ENCODE peak calls at places on chromosomes 2 and 18, in four cellular contexts. H is non-pigmented ciliary epithelial cell; B is stimulated activated CD4-positive, alpha-beta T cell treated with anti-CD3 and anti-CD28 coated beads, Interleukin-1b, Interleukin-23, amount 100 ng/mL, for 24 hours; J is activated T-cell treated with anti-CD3 and anti-CD28 coated beads for 4 hours. R is an unnamed sample.

GRCh38 chr2:236600892-236601291 is 31.3 kb downstream of the ACKR3 start:
- DNase-seq in H (no peak), B (no peak), J (no peak), R (no peak)

GRCh38 chr2:240994161-240994896 is 4.1 kb upstream of the SNED1 start:
- DNase-seq in H (no peak), B (no peak), J (no peak), R (no peak)

GRCh38 chr2:31151501-31151900 is 13.3 kb upstream of the GALNT14 start:
- DNase-seq in H (no peak), B (no peak), J (no peak), R (no peak)

GRCh38 chr2:120275617-120276400 is 23.2 kb downstream of the RALB start:
- DNase-seq in H (no peak), B (no peak), J (no peak), R (no peak)

GRCh38 chr2:221674446-221674845 is 102.3 kb upstream of the EPHA4 start:
- DNase-seq in H (no peak), B (no peak), J (no peak), R (no peak)

GRCh38 chr2:120901213-120901612 is 165.5 kb downstream of the GLI2 start:
- DNase-seq in H (no peak), B (no peak), J (no peak), R (peak)

GRCh38 chr2:8515390-8515761 is 166.5 kb upstream of the ID2 start:
- DNase-seq in H (no peak), B (peak), J (peak), R (no peak)

GRCh38 chr2:100741880-100742814 is 77.8 kb upstream of the NPAS2 start:
- DNase-seq in H (peak), B (no peak), J (no peak), R (no peak)

GRCh38 chr2:27316655-27317412 is 6.1 kb downstream of the MPV17 start:
- DNase-seq in H (no peak), B (no peak), J (no peak), R (no peak)

GRCh38 chr2:132656213-132656612 is 13.8 kb downstream of the LYPD1 start:
- DNase-seq in H (no peak), B (no peak), J (no peak), R (no peak)

GRCh38 chr18:59060540-59060939 is 79.1 kb upstream of the SEC11C start:
- DNase-seq in H (no peak), B (no peak), J (no peak), R (no peak)

GRCh38 chr18:64791211-64791610 is 642.3 kb upstream of the LINC00305 start:
- DNase-seq in H (no peak), B (no peak), J (no peak), R (no peak)

GRCh38 chr18:8771930-8772329 is 66.6 kb downstream of the MTCL1 start:
- DNase-seq in H (no peak), B (no peak), J (no peak), R (no peak)

GRCh38 chr2:38202713-38203454 is 126.9 kb upstream of the CYP1B1 start:
- DNase-seq in H (no peak), B (no peak), J (no peak), R (no peak)

GRCh38 chr2:143121079-143121478 is 8.1 kb upstream of the ARHGAP15 start:
- DNase-seq in H (no peak), B (no peak), J (no peak), R (no peak)

GRCh38 chr18:5646739-5647138 is 102.9 kb upstream of the EPB41L3 start:
- DNase-seq in H (no peak), B (no peak), J (no peak), R (no peak)

GRCh38 chr2:148978736-148979135 is 59.8 kb upstream of the LYPD6B start:
- DNase-seq in H (peak), B (no peak), J (no peak), R (no peak)

GRCh38 chr2:43220229-43220981 is 6.0 kb downstream of the ZFP36L2 start:
- DNase-seq in H (no peak), B (no peak), J (no peak), R (no peak)

GRCh38 chr2:172012688-172013358 is 13.1 kb downstream of the METAP1D start:
- DNase-seq in H (no peak), B (no peak), J (no peak), R (no peak)

GRCh38 chr2:36670881-36671595 is 25.5 kb upstream of the VIT start:
- DNase-seq in H (no peak), B (no peak), J (no peak), R (no peak)

GRCh38 chr2:68319397-68320117 is at the start of gene CNRIP1:
- DNase-seq in H (peak), B (no peak), J (no peak), R (peak)

GRCh38 chr2:201680743-201681142 is 17.7 kb downstream of the MPP4 start:
- DNase-seq in H (no peak), B (no peak), J (no peak), R (no peak)

GRCh38 chr2:8398040-8398668 is 283.7 kb upstream of the ID2 start:
- DNase-seq in H (no peak), B (no peak), J (no peak), R (no peak)

GRCh38 chr18:11324956-11325873 is 175.8 kb upstream of the PIEZO2 start:
- DNase-seq in H (peak), B (no peak), J (no peak), R (no peak)

GRCh38 chr2:16508061-16508851 is 157.4 kb downstream of the CYRIA start:
- DNase-seq in H (no peak), B (no peak), J (no peak), R (peak)

GRCh38 chr2:145960479-145961163 is 1440.7 kb upstream of the ZEB2 start:
- DNase-seq in H (no peak), B (no peak), J (no peak), R (peak)

GRCh38 chr2:239157766-239158165 is 243.1 kb downstream of the HDAC4 start:
- DNase-seq in H (no peak), B (no peak), J (no peak), R (peak)

GRCh38 chr18:34280653-34281052 is 55.9 kb upstream of the NOL4 start:
- DNase-seq in H (no peak), B (no peak), J (no peak), R (no peak)

GRCh38 chr18:72878143-72878542 is 10.4 kb upstream of the NETO1 start:
- DNase-seq in H (no peak), B (no peak), J (no peak), R (no peak)

GRCh38 chr2:113273031-113273551 is 5.6 kb downstream of the PAX8 start:
- DNase-seq in H (no peak), B (no peak), J (no peak), R (no peak)

GRCh38 chr2:88638123-88638650 is 10.9 kb upstream of the EIF2AK3 start:
- DNase-seq in H (no peak), B (no peak), J (no peak), R (no peak)

GRCh38 chr2:45043171-45043570 is 33.9 kb upstream of the SIX2 start:
- DNase-seq in H (no peak), B (no peak), J (no peak), R (no peak)

GRCh38 chr18:46856975-46857374 is 60.3 kb downstream of the PIAS2 start:
- DNase-seq in H (no peak), B (no peak), J (no peak), R (no peak)

GRCh38 chr2:64524604-64525322 is 635 bp downstream of the AFTPH start:
- DNase-seq in H (no peak), B (peak), J (peak), R (peak)

GRCh38 chr2:237833546-237833945 is 25.9 kb upstream of the RAMP1 start:
- DNase-seq in H (no peak), B (no peak), J (no peak), R (no peak)

GRCh38 chr2:203484266-203485112 is 50.6 kb downstream of the RAPH1 start:
- DNase-seq in H (no peak), B (no peak), J (peak), R (no peak)

GRCh38 chr2:137928547-137929503 is 35.4 kb upstream of the HNMT start:
- DNase-seq in H (peak), B (no peak), J (no peak), R (no peak)

GRCh38 chr2:67888351-67889005 is 174.3 kb downstream of the C1D start:
- DNase-seq in H (no peak), B (no peak), J (no peak), R (no peak)

R was measured in left lung.